ENCODE peak calls at places on chromosome 21, in eight cellular contexts. S, V, P, K, C, I, B and J are unnamed samples.

GRCh38 chr21:26449161-26449560 is 123.9 kb downstream of the CYYR1 start:
- DNase-seq in S (no peak), V (no peak), P (no peak), K (no peak), C (no peak), I (no peak), B (no peak), J (no peak)

GRCh38 chr21:42513985-42514882 is 582 bp downstream of the SLC37A1 start:
- DNase-seq in S (no peak), V (no peak), P (peak; percentile 63), K (peak; percentile 30), C (peak; percentile 70), I (peak; percentile 78), B (peak; percentile 44), J (peak; percentile 74)

GRCh38 chr21:38797470-38797869 is 8.3 kb upstream of the ETS2 start:
- DNase-seq in S (no peak), V (no peak), P (no peak), K (no peak), C (no peak), I (no peak), B (no peak), J (no peak)

GRCh38 chr21:28086861-28087581 is 905.7 kb downstream of the LTN1 start:
- DNase-seq in S (no peak), V (no peak), P (no peak), K (no peak), C (no peak), I (no peak), B (no peak), J (no peak)

GRCh38 chr21:16587141-16587570 is 857.4 kb downstream of the USP25 start:
- DNase-seq in S (peak; percentile 83), V (no peak), P (no peak), K (peak; percentile 75), C (no peak), I (peak; percentile 84), B (no peak), J (no peak)

GRCh38 chr21:44947930-44948331 is 8.1 kb downstream of the SLX9 start:
- DNase-seq in S (no peak), V (no peak), P (no peak), K (no peak), C (no peak), I (peak; percentile 95), B (peak; percentile 8), J (no peak)

GRCh38 chr21:26964379-26964778 is 2.5 kb downstream of the ADAMTS5 start:
- DNase-seq in S (no peak), V (no peak), P (no peak), K (peak; percentile 55), C (no peak), I (no peak), B (no peak), J (no peak)

GRCh38 chr21:46023126-46023985 is 41.8 kb downstream of the COL6A1 start:
- DNase-seq in S (no peak), V (no peak), P (no peak), K (no peak), C (no peak), I (no peak), B (no peak), J (no peak)

GRCh38 chr21:45555557-45556301 is 13.5 kb upstream of the SLC19A1 start:
- DNase-seq in S (no peak), V (peak; percentile 48), P (peak; percentile 59), K (peak; percentile 78), C (peak; percentile 70), I (peak; percentile 91), B (peak; percentile 98), J (peak; percentile 91)

GRCh38 chr21:39597595-39598185 is 15.1 kb upstream of the B3GALT5 start:
- DNase-seq in S (no peak), V (no peak), P (no peak), K (no peak), C (no peak), I (no peak), B (no peak), J (no peak)

GRCh38 chr21:39083377-39084008 is 99.8 kb downstream of the PSMG1 start:
- DNase-seq in S (no peak), V (no peak), P (no peak), K (no peak), C (no peak), I (no peak), B (no peak), J (no peak)

GRCh38 chr21:37710555-37711293 is 205.5 kb downstream of the KCNJ6 start:
- DNase-seq in S (peak; percentile 56), V (peak; percentile 79), P (no peak), K (peak; percentile 33), C (no peak), I (no peak), B (no peak), J (no peak)

GRCh38 chr21:34705032-34705431 is 36.2 kb downstream of the CLIC6 start:
- DNase-seq in S (no peak), V (no peak), P (no peak), K (no peak), C (no peak), I (no peak), B (no peak), J (no peak)

GRCh38 chr21:46322351-46323226 is 1.1 kb downstream of the C21orf58 start:
- DNase-seq in S (no peak), V (no peak), P (no peak), K (no peak), C (no peak), I (peak; percentile 59), B (no peak), J (no peak)

GRCh38 chr21:41816583-41817165 is 49.8 kb upstream of the RIPK4 start:
- DNase-seq in S (peak; percentile 29), V (peak; percentile 7), P (peak; percentile 52), K (peak; percentile 26), C (peak; percentile 76), I (peak; percentile 81), B (peak; percentile 65), J (peak; percentile 86)